ENCODE peak calls at places on chromosomes 1 and 21, in five cellular contexts. One of them, this sample, is unnamed.

GRCh38 chr1:65469889-65470340 is 49.4 kb downstream of the LEPR start:
- DNase-seq in stomach: no peak
- DNase-seq in esophagus muscularis mucosa: no peak
- DNase-seq in A549: no peak
- DNase-seq in tibial nerve: no peak
- DNase-seq in this sample: no peak

GRCh38 chr1:183075861-183076260 is 52.6 kb downstream of the LAMC1 start:
- DNase-seq in A549: no peak
- DNase-seq in esophagus muscularis mucosa: no peak
- DNase-seq in stomach: no peak
- DNase-seq in tibial nerve: no peak
- DNase-seq in this sample: no peak

GRCh38 chr1:55195523-55196233 is 19.5 kb downstream of the USP24 start:
- DNase-seq in tibial nerve: no peak
- DNase-seq in esophagus muscularis mucosa: no peak
- DNase-seq in stomach: no peak
- DNase-seq in A549: no peak
- DNase-seq in this sample: no peak

GRCh38 chr1:151511636-151512215 is 539 bp downstream of the CGN start:
- DNase-seq in A549: peak; percentile 41
- DNase-seq in esophagus muscularis mucosa: no peak
- DNase-seq in tibial nerve: peak; percentile 15
- DNase-seq in stomach: peak; percentile 65
- DNase-seq in this sample: peak; percentile 72

GRCh38 chr1:228317891-228318810 is 88.5 kb downstream of the TRIM11 start:
- DNase-seq in stomach: peak; percentile 17
- DNase-seq in tibial nerve: no peak
- DNase-seq in A549: no peak
- DNase-seq in esophagus muscularis mucosa: no peak
- DNase-seq in this sample: no peak

GRCh38 chr1:210233216-210233494 is 559 bp downstream of the SERTAD4 start:
- DNase-seq in tibial nerve: no peak
- DNase-seq in A549: no peak
- DNase-seq in esophagus muscularis mucosa: no peak
- DNase-seq in stomach: no peak
- DNase-seq in this sample: peak; percentile 72

GRCh38 chr1:64687725-64688285 is 57.1 kb upstream of the RAVER2 start:
- DNase-seq in A549: peak; percentile 34
- DNase-seq in esophagus muscularis mucosa: no peak
- DNase-seq in tibial nerve: peak; percentile 41
- DNase-seq in stomach: peak; percentile 38
- DNase-seq in this sample: no peak

GRCh38 chr1:90400121-90400520 is 317.0 kb downstream of the BARHL2 start:
- DNase-seq in esophagus muscularis mucosa: no peak
- DNase-seq in stomach: peak; percentile 30
- DNase-seq in A549: peak; percentile 8
- DNase-seq in tibial nerve: no peak
- DNase-seq in this sample: no peak

GRCh38 chr1:31984419-31985347 is 29.0 kb upstream of the KHDRBS1 start:
- DNase-seq in esophagus muscularis mucosa: no peak
- DNase-seq in A549: no peak
- DNase-seq in tibial nerve: no peak
- DNase-seq in stomach: no peak
- DNase-seq in this sample: no peak

GRCh38 chr1:151009206-151009587 is 948 bp downstream of the PRUNE1 start:
- DNase-seq in esophagus muscularis mucosa: no peak
- DNase-seq in tibial nerve: no peak
- DNase-seq in stomach: no peak
- DNase-seq in A549: no peak
- DNase-seq in this sample: no peak

GRCh38 chr1:39406533-39407478 is 84.6 kb upstream of the BMP8A start:
- DNase-seq in esophagus muscularis mucosa: no peak
- DNase-seq in tibial nerve: no peak
- DNase-seq in A549: no peak
- DNase-seq in stomach: no peak
- DNase-seq in this sample: no peak

GRCh38 chr1:229987953-229988352 is 79.1 kb upstream of the GALNT2 start:
- DNase-seq in esophagus muscularis mucosa: no peak
- DNase-seq in tibial nerve: no peak
- DNase-seq in A549: no peak
- DNase-seq in stomach: no peak
- DNase-seq in this sample: no peak

GRCh38 chr1:222757673-222758268 is 20.8 kb downstream of the FAM177B start:
- DNase-seq in esophagus muscularis mucosa: no peak
- DNase-seq in A549: no peak
- DNase-seq in tibial nerve: no peak
- DNase-seq in stomach: no peak
- DNase-seq in this sample: peak; percentile 94

GRCh38 chr1:205748398-205749093 is 1.4 kb downstream of the NUCKS1 start:
- DNase-seq in tibial nerve: peak; percentile 10
- DNase-seq in stomach: no peak
- DNase-seq in A549: peak; percentile 38
- DNase-seq in esophagus muscularis mucosa: no peak
- DNase-seq in this sample: no peak

GRCh38 chr1:245258271-245258920 is 103.6 kb downstream of the KIF26B start:
- DNase-seq in esophagus muscularis mucosa: peak; percentile 74
- DNase-seq in tibial nerve: no peak
- DNase-seq in stomach: peak; percentile 78
- DNase-seq in A549: no peak
- DNase-seq in this sample: no peak

GRCh38 chr1:57276916-57277315 is 146.9 kb downstream of the DAB1 start:
- DNase-seq in esophagus muscularis mucosa: no peak
- DNase-seq in stomach: no peak
- DNase-seq in tibial nerve: no peak
- DNase-seq in A549: no peak
- DNase-seq in this sample: no peak

GRCh38 chr1:28813931-28814465 is 2.0 kb downstream of the OPRD1 start:
- DNase-seq in stomach: no peak
- DNase-seq in esophagus muscularis mucosa: no peak
- DNase-seq in tibial nerve: no peak
- DNase-seq in A549: no peak
- DNase-seq in this sample: no peak

GRCh38 chr1:211501671-211502413 is 9.9 kb upstream of the RD3 start:
- DNase-seq in stomach: no peak
- DNase-seq in A549: no peak
- DNase-seq in tibial nerve: no peak
- DNase-seq in esophagus muscularis mucosa: no peak
- DNase-seq in this sample: peak; percentile 81

GRCh38 chr1:205369621-205370230 is 13.0 kb upstream of the KLHDC8A start:
- DNase-seq in A549: no peak
- DNase-seq in esophagus muscularis mucosa: no peak
- DNase-seq in stomach: peak; percentile 46
- DNase-seq in tibial nerve: no peak
- DNase-seq in this sample: no peak

GRCh38 chr1:93816970-93817738 is 61.9 kb downstream of the DNTTIP2 start:
- DNase-seq in esophagus muscularis mucosa: peak; percentile 66
- DNase-seq in tibial nerve: no peak
- DNase-seq in stomach: no peak
- DNase-seq in A549: no peak
- DNase-seq in this sample: no peak

GRCh38 chr1:60874703-60875102 is 207.7 kb upstream of the NFIA start:
- DNase-seq in A549: peak; percentile 2
- DNase-seq in esophagus muscularis mucosa: no peak
- DNase-seq in tibial nerve: no peak
- DNase-seq in stomach: no peak
- DNase-seq in this sample: no peak

GRCh38 chr1:34164510-34165381 is at the start of gene CSMD2:
- DNase-seq in A549: peak; percentile 12
- DNase-seq in tibial nerve: no peak
- DNase-seq in stomach: no peak
- DNase-seq in esophagus muscularis mucosa: no peak
- DNase-seq in this sample: no peak

GRCh38 chr1:157189986-157190982 is 52.1 kb upstream of the ETV3 start:
- DNase-seq in A549: no peak
- DNase-seq in esophagus muscularis mucosa: peak; percentile 87
- DNase-seq in stomach: no peak
- DNase-seq in tibial nerve: no peak
- DNase-seq in this sample: no peak

GRCh38 chr1:27571439-27572018 is 32.4 kb downstream of the AHDC1 start:
- DNase-seq in tibial nerve: no peak
- DNase-seq in stomach: no peak
- DNase-seq in A549: no peak
- DNase-seq in esophagus muscularis mucosa: no peak
- DNase-seq in this sample: peak; percentile 83

GRCh38 chr1:55310517-55310927 is 95.4 kb upstream of the USP24 start:
- DNase-seq in stomach: no peak
- DNase-seq in A549: peak; percentile 94
- DNase-seq in tibial nerve: no peak
- DNase-seq in esophagus muscularis mucosa: no peak
- DNase-seq in this sample: no peak

GRCh38 chr1:186390925-186391324 is 15.3 kb downstream of the ODR4 start:
- DNase-seq in A549: no peak
- DNase-seq in stomach: no peak
- DNase-seq in esophagus muscularis mucosa: no peak
- DNase-seq in tibial nerve: no peak
- DNase-seq in this sample: no peak

GRCh38 chr1:23537296-23537993 is 6.4 kb upstream of the E2F2 start:
- DNase-seq in A549: no peak
- DNase-seq in stomach: no peak
- DNase-seq in tibial nerve: no peak
- DNase-seq in esophagus muscularis mucosa: no peak
- DNase-seq in this sample: no peak

GRCh38 chr21:18155508-18156193 is 89.0 kb upstream of the CHODL start:
- DNase-seq in stomach: no peak
- DNase-seq in esophagus muscularis mucosa: no peak
- DNase-seq in A549: no peak
- DNase-seq in tibial nerve: no peak
- DNase-seq in this sample: no peak

DNA sequence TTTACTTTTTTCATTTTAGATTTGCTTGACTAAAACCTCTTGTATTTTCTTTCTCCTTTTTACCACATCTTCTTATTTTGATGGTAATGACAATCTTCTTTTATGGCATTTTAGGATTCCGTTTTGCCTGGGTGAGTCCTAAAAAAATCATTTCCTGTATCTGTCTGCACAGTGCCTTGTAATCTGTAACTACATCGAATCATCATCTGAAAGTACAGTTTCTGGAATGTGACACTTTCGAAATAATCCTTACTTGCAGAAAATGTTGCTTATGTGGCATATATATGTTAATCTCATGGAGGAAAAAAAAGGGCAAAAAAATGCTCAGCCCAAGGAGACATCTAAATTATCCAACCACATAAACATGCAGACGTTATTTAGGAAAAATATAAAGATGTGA is 29.0 kb downstream of the GREM2 start:
- DNase-seq in esophagus muscularis mucosa: no peak
- DNase-seq in tibial nerve: no peak
- DNase-seq in stomach: no peak
- DNase-seq in A549: no peak
- DNase-seq in this sample: no peak
- TF ChIP-seq EP300 in esophagus muscularis mucosa: no peak
- TF ChIP-seq EP300 in tibial nerve: no peak
- TF ChIP-seq EP300 in stomach: no peak
- TF ChIP-seq EP300 in A549: no peak
- TF ChIP-seq EP300 in this sample: no peak

DNA sequence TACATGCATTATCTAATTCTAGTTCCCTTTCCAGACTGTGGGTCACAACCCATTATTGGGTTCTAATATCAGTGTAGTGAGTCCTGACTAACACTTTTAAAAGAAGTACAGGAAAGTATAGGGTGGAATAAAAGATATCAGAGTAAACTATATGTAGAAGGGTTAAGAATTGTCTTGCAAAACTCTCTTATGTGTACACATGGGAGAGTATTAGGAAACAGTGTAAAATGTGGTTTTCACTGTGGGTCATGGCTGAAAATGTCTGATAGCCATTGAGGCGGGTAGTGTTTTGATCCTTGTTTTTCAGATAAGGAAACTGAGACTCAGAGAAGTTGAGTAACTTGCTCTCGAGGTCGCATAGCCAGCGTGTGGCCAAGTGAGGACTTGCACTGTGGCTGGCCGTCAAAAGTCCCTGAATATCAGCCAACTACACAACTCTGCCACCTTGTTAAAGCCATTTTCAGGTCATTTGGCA is 18.5 kb upstream of the MTARC1 start:
- DNase-seq in stomach: peak; percentile 62
- DNase-seq in esophagus muscularis mucosa: no peak
- DNase-seq in A549: no peak
- DNase-seq in tibial nerve: no peak
- DNase-seq in this sample: no peak
- TF ChIP-seq EP300 in stomach: no peak
- TF ChIP-seq EP300 in esophagus muscularis mucosa: no peak
- TF ChIP-seq EP300 in A549: no peak
- TF ChIP-seq EP300 in tibial nerve: no peak
- TF ChIP-seq EP300 in this sample: no peak

GRCh38 chr21:14876464-14876863 is 188.3 kb downstream of the NRIP1 start:
- DNase-seq in A549: no peak
- DNase-seq in esophagus muscularis mucosa: no peak
- DNase-seq in stomach: no peak
- DNase-seq in tibial nerve: no peak
- DNase-seq in this sample: no peak

GRCh38 chr21:14875186-14875585 is 189.6 kb downstream of the NRIP1 start:
- DNase-seq in tibial nerve: no peak
- DNase-seq in esophagus muscularis mucosa: no peak
- DNase-seq in A549: no peak
- DNase-seq in stomach: no peak
- DNase-seq in this sample: no peak

GRCh38 chr21:14877581-14878228 is 187.1 kb downstream of the NRIP1 start:
- DNase-seq in esophagus muscularis mucosa: no peak
- DNase-seq in tibial nerve: no peak
- DNase-seq in A549: peak; percentile 79
- DNase-seq in stomach: no peak
- DNase-seq in this sample: no peak

GRCh38 chr21:14874379-14874778 is 190.4 kb downstream of the NRIP1 start:
- DNase-seq in esophagus muscularis mucosa: no peak
- DNase-seq in A549: no peak
- DNase-seq in tibial nerve: no peak
- DNase-seq in stomach: no peak
- DNase-seq in this sample: no peak

DNA sequence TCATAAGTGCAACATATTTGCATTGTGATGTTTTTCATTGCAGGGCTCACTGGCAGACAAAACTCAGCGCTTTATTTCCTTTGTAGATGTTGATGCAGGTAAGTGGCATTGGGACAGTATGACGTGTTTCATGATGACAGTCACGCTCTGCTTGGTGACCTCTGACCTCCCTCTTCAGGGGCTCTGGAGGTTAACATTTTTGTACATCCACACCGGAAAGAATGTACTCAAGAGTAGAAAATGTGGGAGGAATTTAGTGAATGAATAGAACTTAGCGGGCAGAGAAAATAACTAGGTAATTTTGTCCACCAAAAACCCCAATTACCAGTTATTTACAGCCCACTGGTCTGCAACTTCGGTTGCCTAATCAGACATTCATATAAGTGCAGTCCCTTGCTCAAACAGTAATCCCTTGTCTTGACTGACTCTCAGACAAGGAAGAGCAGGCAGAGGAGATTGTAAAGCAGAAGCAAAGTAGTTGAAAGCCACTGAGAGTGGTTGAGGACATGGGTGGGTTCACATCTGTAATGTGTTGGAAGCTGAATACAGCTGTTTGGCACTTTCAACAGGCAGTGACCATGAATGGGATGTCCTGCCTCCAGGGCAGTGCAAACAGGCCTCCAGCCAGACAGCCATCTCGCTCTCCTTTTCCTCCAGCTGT is 189.0 kb downstream of the NRIP1 start:
- DNase-seq in stomach: no peak
- DNase-seq in esophagus muscularis mucosa: no peak
- DNase-seq in A549: no peak
- DNase-seq in tibial nerve: no peak
- DNase-seq in this sample: no peak
- TF ChIP-seq EP300 in stomach: no peak
- TF ChIP-seq EP300 in esophagus muscularis mucosa: no peak
- TF ChIP-seq EP300 in A549: no peak
- TF ChIP-seq EP300 in tibial nerve: no peak
- TF ChIP-seq EP300 in this sample: no peak

GRCh38 chr1:202203238-202204039 is 9.8 kb downstream of the LGR6 start:
- DNase-seq in esophagus muscularis mucosa: no peak
- DNase-seq in A549: no peak
- DNase-seq in stomach: no peak
- DNase-seq in tibial nerve: no peak
- DNase-seq in this sample: no peak
- TF ChIP-seq EP300 in esophagus muscularis mucosa: no peak
- TF ChIP-seq EP300 in A549: no peak
- TF ChIP-seq EP300 in stomach: no peak
- TF ChIP-seq EP300 in tibial nerve: no peak
- TF ChIP-seq EP300 in this sample: no peak

This sample was measured in sigmoid colon.